ENCODE peak calls at places on chromosomes 1 and 21, in nine cellular contexts. E is H1; S is OCI-M1; B is tibial nerve; Q is Karpas-422; U is stimulated activated CD8-positive, alpha-beta memory T cell treated with anti-CD3 and anti-CD28 coated beads, Interleukin-4, amount 100 ng/mL, for 1 hour; Y is ascending aorta; P is bronchial epithelial cell; W is fibroblast of lung. T is an unnamed sample.

GRCh38 chr1:6600410-6601048 is 2.1 kb downstream of the KLHL21 start:
- DNase-seq in E (peak), S (no peak), B (no peak), Q (peak), U (no peak), Y (no peak), P (peak), W (no peak), T (no peak)

GRCh38 chr1:229440821-229441537 is 7.1 kb upstream of the ACTA1 start:
- DNase-seq in E (no peak), S (peak), B (no peak), Q (no peak), U (no peak), Y (no peak), P (peak), W (peak), T (peak)

GRCh38 chr1:68570859-68571258 is 74.0 kb upstream of the DEPDC1 start:
- DNase-seq in E (no peak), S (peak), B (no peak), Q (no peak), U (no peak), Y (no peak), P (no peak), W (no peak), T (no peak)

GRCh38 chr1:79262745-79263258 is 256.3 kb upstream of the ADGRL4 start:
- DNase-seq in E (no peak), S (no peak), B (no peak), Q (no peak), U (no peak), Y (no peak), P (no peak), W (no peak), T (no peak)

GRCh38 chr1:52725903-52726264 is 369 bp upstream of the ZYG11B start:
- DNase-seq in E (no peak), S (no peak), B (no peak), Q (no peak), U (no peak), Y (no peak), P (no peak), W (no peak), T (no peak)

GRCh38 chr1:6420594-6421042 is 899 bp upstream of the HES2 start:
- DNase-seq in E (no peak), S (peak), B (no peak), Q (no peak), U (no peak), Y (no peak), P (no peak), W (no peak), T (no peak)

GRCh38 chr1:36708587-36708986 is 225.9 kb upstream of the CSF3R start:
- DNase-seq in E (no peak), S (no peak), B (no peak), Q (no peak), U (no peak), Y (no peak), P (no peak), W (no peak), T (no peak)

GRCh38 chr1:67019600-67020136 is 34.3 kb downstream of the SLC35D1 start:
- DNase-seq in E (no peak), S (no peak), B (no peak), Q (no peak), U (no peak), Y (no peak), P (peak), W (peak), T (no peak)

GRCh38 chr1:157734328-157734727 is 33.8 kb upstream of the FCRL3 start:
- DNase-seq in E (no peak), S (no peak), B (no peak), Q (peak), U (no peak), Y (no peak), P (no peak), W (no peak), T (no peak)

GRCh38 chr1:20029178-20029912 is 40.6 kb upstream of the PLA2G5 start:
- DNase-seq in E (no peak), S (peak), B (no peak), Q (no peak), U (no peak), Y (no peak), P (no peak), W (no peak), T (no peak)

GRCh38 chr1:207079706-207080246 is 8.9 kb upstream of the C4BPB start:
- DNase-seq in E (no peak), S (no peak), B (no peak), Q (no peak), U (no peak), Y (no peak), P (no peak), W (no peak), T (no peak)

GRCh38 chr1:36387141-36387949 is 1.6 kb upstream of the STK40 start:
- DNase-seq in E (no peak), S (peak), B (no peak), Q (peak), U (no peak), Y (no peak), P (peak), W (peak), T (peak)

GRCh38 chr1:27970401-27970800 is 10.6 kb downstream of the XKR8 start:
- DNase-seq in E (no peak), S (no peak), B (no peak), Q (no peak), U (no peak), Y (no peak), P (no peak), W (peak), T (no peak)

GRCh38 chr1:50447961-50448360 is 24.7 kb upstream of the DMRTA2 start:
- DNase-seq in E (no peak), S (no peak), B (no peak), Q (no peak), U (no peak), Y (no peak), P (no peak), W (no peak), T (peak)

GRCh38 chr1:68232354-68233148 is at the start of gene WLS:
- DNase-seq in E (peak), S (no peak), B (peak), Q (no peak), U (no peak), Y (peak), P (peak), W (peak), T (peak)

GRCh38 chr1:181674617-181675016 is 191.3 kb downstream of the CACNA1E start:
- DNase-seq in E (no peak), S (no peak), B (no peak), Q (no peak), U (no peak), Y (no peak), P (no peak), W (no peak), T (no peak)

GRCh38 chr1:14614326-14614725 is 15.8 kb downstream of the KAZN start:
- DNase-seq in E (no peak), S (no peak), B (no peak), Q (no peak), U (no peak), Y (no peak), P (no peak), W (no peak), T (no peak)

GRCh38 chr1:151799179-151800022 is 5.8 kb downstream of the LINGO4 start:
- DNase-seq in E (no peak), S (no peak), B (no peak), Q (no peak), U (no peak), Y (no peak), P (no peak), W (no peak), T (no peak)

GRCh38 chr1:229058111-229058551 is 212.8 kb upstream of the RAB4A start:
- DNase-seq in E (no peak), S (no peak), B (no peak), Q (no peak), U (no peak), Y (no peak), P (peak), W (no peak), T (no peak)

GRCh38 chr1:117571496-117571895 is 34.4 kb upstream of the TENT5C start:
- DNase-seq in E (no peak), S (no peak), B (no peak), Q (no peak), U (no peak), Y (no peak), P (no peak), W (no peak), T (no peak)

GRCh38 chr1:21268281-21269239 is 21.7 kb downstream of the ECE1 start:
- DNase-seq in E (no peak), S (no peak), B (no peak), Q (no peak), U (no peak), Y (no peak), P (no peak), W (no peak), T (no peak)

GRCh38 chr1:39368045-39368444 is 123.4 kb upstream of the BMP8A start:
- DNase-seq in E (no peak), S (no peak), B (no peak), Q (no peak), U (no peak), Y (no peak), P (no peak), W (no peak), T (no peak)

GRCh38 chr1:239428311-239428710 is 41.9 kb downstream of the CHRM3 start:
- DNase-seq in E (no peak), S (no peak), B (no peak), Q (no peak), U (no peak), Y (no peak), P (no peak), W (peak), T (no peak)

GRCh38 chr1:101290922-101291561 is 54.2 kb downstream of the S1PR1 start:
- DNase-seq in E (no peak), S (peak), B (no peak), Q (peak), U (no peak), Y (no peak), P (no peak), W (no peak), T (no peak)

GRCh38 chr1:179881642-179882252 is 338 bp upstream of the TOR1AIP1 start:
- DNase-seq in E (no peak), S (no peak), B (peak), Q (no peak), U (no peak), Y (peak), P (no peak), W (peak), T (peak)

GRCh38 chr1:2136836-2137235 is 57.7 kb downstream of the FAAP20 start:
- DNase-seq in E (no peak), S (no peak), B (no peak), Q (no peak), U (no peak), Y (no peak), P (no peak), W (no peak), T (no peak)

GRCh38 chr21:24050233-24050632 is 1557.0 kb downstream of the MRPL39 start:
- DNase-seq in E (no peak), S (peak), B (no peak), Q (no peak), U (no peak), Y (no peak), P (no peak), W (no peak), T (no peak)

GRCh38 chr1:205936316-205936715 is 6.9 kb downstream of the SLC26A9 start:
- DNase-seq in E (no peak), S (no peak), B (no peak), Q (no peak), U (no peak), Y (no peak), P (peak), W (no peak), T (no peak)

GRCh38 chr1:244918422-244919319 is 54.3 kb upstream of the HNRNPU start:
- DNase-seq in E (peak), S (peak), B (no peak), Q (peak), U (peak), Y (no peak), P (peak), W (peak), T (no peak)

GRCh38 chr1:97245682-97246081 is 524.1 kb downstream of the PTBP2 start:
- DNase-seq in E (no peak), S (peak), B (no peak), Q (no peak), U (no peak), Y (no peak), P (no peak), W (peak), T (no peak)

GRCh38 chr1:85054664-85055063 is 6.4 kb upstream of the MCOLN3 start:
- DNase-seq in E (no peak), S (peak), B (no peak), Q (no peak), U (no peak), Y (no peak), P (no peak), W (no peak), T (no peak)

GRCh38 chr21:43189936-43190335 is 21.1 kb downstream of the CRYAA start:
- DNase-seq in E (no peak), S (no peak), B (no peak), Q (no peak), U (no peak), Y (no peak), P (no peak), W (no peak), T (no peak)

GRCh38 chr1:168467452-168467851 is 76.3 kb downstream of the XCL2 start:
- DNase-seq in E (no peak), S (no peak), B (no peak), Q (no peak), U (no peak), Y (no peak), P (no peak), W (peak), T (no peak)

GRCh38 chr1:248596615-248597014 is 885 bp downstream of the OR2T10 start:
- DNase-seq in E (no peak), S (peak), B (no peak), Q (no peak), U (no peak), Y (no peak), P (peak), W (no peak), T (no peak)

T was measured in AG09319.